ENCODE peak calls at places on chromosomes 3 and 15, in ten cellular contexts. One of them, this sample, is unnamed.

GRCh38 chr3:72678892-72679291 is 169.4 kb downstream of the SHQ1 start:
- DNase-seq in activated CD8-positive, alpha-beta memory T cell treated with anti-CD3 and anti-CD28 coated beads, Interleukin-2, amount 50 U/mL, for 48 hours: no peak
- DNase-seq in posterior cingulate gyrus: no peak
- DNase-seq in memory B cell: no peak
- DNase-seq in tibial nerve: no peak
- DNase-seq in MV-4-11: no peak
- DNase-seq in PC-3: peak; percentile 83
- DNase-seq in mesenteric fat pad: no peak
- DNase-seq in AG04450: no peak
- DNase-seq in neural crest cell: no peak
- DNase-seq in this sample: no peak

GRCh38 chr3:189277711-189278110 is 105.9 kb downstream of the TPRG1 start:
- DNase-seq in MV-4-11: peak; percentile 73
- DNase-seq in neural crest cell: no peak
- DNase-seq in tibial nerve: no peak
- DNase-seq in PC-3: peak; percentile 15
- DNase-seq in posterior cingulate gyrus: no peak
- DNase-seq in activated CD8-positive, alpha-beta memory T cell treated with anti-CD3 and anti-CD28 coated beads, Interleukin-2, amount 50 U/mL, for 48 hours: no peak
- DNase-seq in AG04450: no peak
- DNase-seq in memory B cell: no peak
- DNase-seq in mesenteric fat pad: no peak
- DNase-seq in this sample: no peak

GRCh38 chr3:194833511-194833910 is 147.8 kb downstream of the FAM43A start:
- DNase-seq in PC-3: peak; percentile 71
- DNase-seq in neural crest cell: no peak
- DNase-seq in posterior cingulate gyrus: no peak
- DNase-seq in tibial nerve: no peak
- DNase-seq in AG04450: no peak
- DNase-seq in mesenteric fat pad: no peak
- DNase-seq in activated CD8-positive, alpha-beta memory T cell treated with anti-CD3 and anti-CD28 coated beads, Interleukin-2, amount 50 U/mL, for 48 hours: no peak
- DNase-seq in MV-4-11: no peak
- DNase-seq in memory B cell: no peak
- DNase-seq in this sample: no peak

GRCh38 chr15:70863450-70864218 is 9.7 kb upstream of the LARP6 start:
- DNase-seq in memory B cell: no peak
- DNase-seq in posterior cingulate gyrus: no peak
- DNase-seq in PC-3: peak; percentile 94
- DNase-seq in tibial nerve: peak; percentile 30
- DNase-seq in mesenteric fat pad: no peak
- DNase-seq in neural crest cell: no peak
- DNase-seq in AG04450: no peak
- DNase-seq in MV-4-11: no peak
- DNase-seq in activated CD8-positive, alpha-beta memory T cell treated with anti-CD3 and anti-CD28 coated beads, Interleukin-2, amount 50 U/mL, for 48 hours: no peak
- DNase-seq in this sample: peak; percentile 76

GRCh38 chr3:8220291-8220690 is 281.3 kb upstream of the LMCD1 start:
- DNase-seq in PC-3: peak; percentile 61
- DNase-seq in AG04450: no peak
- DNase-seq in activated CD8-positive, alpha-beta memory T cell treated with anti-CD3 and anti-CD28 coated beads, Interleukin-2, amount 50 U/mL, for 48 hours: no peak
- DNase-seq in tibial nerve: no peak
- DNase-seq in mesenteric fat pad: no peak
- DNase-seq in posterior cingulate gyrus: no peak
- DNase-seq in MV-4-11: no peak
- DNase-seq in neural crest cell: no peak
- DNase-seq in memory B cell: no peak
- DNase-seq in this sample: no peak

GRCh38 chr15:84962975-84963374 is 18.7 kb upstream of the PDE8A start:
- DNase-seq in mesenteric fat pad: no peak
- DNase-seq in memory B cell: no peak
- DNase-seq in neural crest cell: no peak
- DNase-seq in activated CD8-positive, alpha-beta memory T cell treated with anti-CD3 and anti-CD28 coated beads, Interleukin-2, amount 50 U/mL, for 48 hours: no peak
- DNase-seq in PC-3: peak; percentile 63
- DNase-seq in MV-4-11: no peak
- DNase-seq in tibial nerve: no peak
- DNase-seq in posterior cingulate gyrus: no peak
- DNase-seq in AG04450: no peak
- DNase-seq in this sample: no peak

GRCh38 chr3:4950351-4950784 is 28.9 kb upstream of the BHLHE40 start:
- DNase-seq in tibial nerve: no peak
- DNase-seq in memory B cell: no peak
- DNase-seq in activated CD8-positive, alpha-beta memory T cell treated with anti-CD3 and anti-CD28 coated beads, Interleukin-2, amount 50 U/mL, for 48 hours: no peak
- DNase-seq in AG04450: no peak
- DNase-seq in neural crest cell: no peak
- DNase-seq in PC-3: no peak
- DNase-seq in posterior cingulate gyrus: no peak
- DNase-seq in MV-4-11: peak; percentile 62
- DNase-seq in mesenteric fat pad: no peak
- DNase-seq in this sample: no peak

GRCh38 chr3:46934508-46935167 is 41.9 kb downstream of the CCDC12 start:
- DNase-seq in posterior cingulate gyrus: no peak
- DNase-seq in memory B cell: no peak
- DNase-seq in MV-4-11: no peak
- DNase-seq in mesenteric fat pad: peak; percentile 87
- DNase-seq in neural crest cell: no peak
- DNase-seq in AG04450: no peak
- DNase-seq in activated CD8-positive, alpha-beta memory T cell treated with anti-CD3 and anti-CD28 coated beads, Interleukin-2, amount 50 U/mL, for 48 hours: no peak
- DNase-seq in PC-3: peak; percentile 85
- DNase-seq in tibial nerve: no peak
- DNase-seq in this sample: no peak

GRCh38 chr15:35618260-35619188 is 72.6 kb upstream of the DPH6 start:
- DNase-seq in tibial nerve: no peak
- DNase-seq in mesenteric fat pad: no peak
- DNase-seq in posterior cingulate gyrus: no peak
- DNase-seq in AG04450: no peak
- DNase-seq in memory B cell: no peak
- DNase-seq in MV-4-11: peak; percentile 66
- DNase-seq in activated CD8-positive, alpha-beta memory T cell treated with anti-CD3 and anti-CD28 coated beads, Interleukin-2, amount 50 U/mL, for 48 hours: no peak
- DNase-seq in neural crest cell: no peak
- DNase-seq in PC-3: no peak
- DNase-seq in this sample: no peak

GRCh38 chr3:48119495-48120193 is 68.6 kb downstream of the CDC25A start:
- DNase-seq in tibial nerve: peak; percentile 59
- DNase-seq in activated CD8-positive, alpha-beta memory T cell treated with anti-CD3 and anti-CD28 coated beads, Interleukin-2, amount 50 U/mL, for 48 hours: no peak
- DNase-seq in neural crest cell: no peak
- DNase-seq in PC-3: no peak
- DNase-seq in AG04450: no peak
- DNase-seq in MV-4-11: no peak
- DNase-seq in posterior cingulate gyrus: no peak
- DNase-seq in mesenteric fat pad: no peak
- DNase-seq in memory B cell: no peak
- DNase-seq in this sample: peak; percentile 61

GRCh38 chr3:53159415-53160135 is 1.4 kb upstream of the PRKCD start:
- DNase-seq in neural crest cell: no peak
- DNase-seq in PC-3: no peak
- DNase-seq in posterior cingulate gyrus: no peak
- DNase-seq in MV-4-11: no peak
- DNase-seq in AG04450: no peak
- DNase-seq in mesenteric fat pad: no peak
- DNase-seq in memory B cell: no peak
- DNase-seq in activated CD8-positive, alpha-beta memory T cell treated with anti-CD3 and anti-CD28 coated beads, Interleukin-2, amount 50 U/mL, for 48 hours: no peak
- DNase-seq in tibial nerve: no peak
- DNase-seq in this sample: no peak

GRCh38 chr3:184241447-184242296 is 7.1 kb downstream of the ALG3 start:
- DNase-seq in MV-4-11: no peak
- DNase-seq in posterior cingulate gyrus: no peak
- DNase-seq in AG04450: no peak
- DNase-seq in neural crest cell: no peak
- DNase-seq in activated CD8-positive, alpha-beta memory T cell treated with anti-CD3 and anti-CD28 coated beads, Interleukin-2, amount 50 U/mL, for 48 hours: no peak
- DNase-seq in PC-3: no peak
- DNase-seq in tibial nerve: no peak
- DNase-seq in memory B cell: no peak
- DNase-seq in mesenteric fat pad: no peak
- DNase-seq in this sample: no peak

GRCh38 chr3:156373095-156373494 is 181.8 kb downstream of the SSR3 start:
- DNase-seq in MV-4-11: no peak
- DNase-seq in PC-3: no peak
- DNase-seq in activated CD8-positive, alpha-beta memory T cell treated with anti-CD3 and anti-CD28 coated beads, Interleukin-2, amount 50 U/mL, for 48 hours: no peak
- DNase-seq in AG04450: no peak
- DNase-seq in mesenteric fat pad: no peak
- DNase-seq in memory B cell: no peak
- DNase-seq in tibial nerve: no peak
- DNase-seq in neural crest cell: no peak
- DNase-seq in posterior cingulate gyrus: no peak
- DNase-seq in this sample: no peak

GRCh38 chr3:176927280-176927679 is 270.0 kb downstream of the TBL1XR1 start:
- DNase-seq in PC-3: no peak
- DNase-seq in MV-4-11: no peak
- DNase-seq in neural crest cell: no peak
- DNase-seq in AG04450: no peak
- DNase-seq in mesenteric fat pad: no peak
- DNase-seq in activated CD8-positive, alpha-beta memory T cell treated with anti-CD3 and anti-CD28 coated beads, Interleukin-2, amount 50 U/mL, for 48 hours: no peak
- DNase-seq in posterior cingulate gyrus: no peak
- DNase-seq in memory B cell: no peak
- DNase-seq in tibial nerve: no peak
- DNase-seq in this sample: no peak

GRCh38 chr15:31953573-31953972 is 76.7 kb upstream of the CHRNA7 start:
- DNase-seq in AG04450: no peak
- DNase-seq in PC-3: no peak
- DNase-seq in activated CD8-positive, alpha-beta memory T cell treated with anti-CD3 and anti-CD28 coated beads, Interleukin-2, amount 50 U/mL, for 48 hours: no peak
- DNase-seq in posterior cingulate gyrus: no peak
- DNase-seq in MV-4-11: no peak
- DNase-seq in neural crest cell: no peak
- DNase-seq in memory B cell: no peak
- DNase-seq in tibial nerve: no peak
- DNase-seq in mesenteric fat pad: no peak
- DNase-seq in this sample: no peak

GRCh38 chr15:52466134-52466701 is 62.5 kb downstream of the MYO5A start:
- DNase-seq in mesenteric fat pad: peak; percentile 73
- DNase-seq in activated CD8-positive, alpha-beta memory T cell treated with anti-CD3 and anti-CD28 coated beads, Interleukin-2, amount 50 U/mL, for 48 hours: peak; percentile 72
- DNase-seq in PC-3: no peak
- DNase-seq in memory B cell: peak; percentile 89
- DNase-seq in posterior cingulate gyrus: no peak
- DNase-seq in neural crest cell: no peak
- DNase-seq in tibial nerve: peak; percentile 32
- DNase-seq in MV-4-11: peak; percentile 98
- DNase-seq in AG04450: no peak
- DNase-seq in this sample: no peak

GRCh38 chr15:31326729-31327673 is at the start of gene KLF13:
- DNase-seq in neural crest cell: no peak
- DNase-seq in mesenteric fat pad: no peak
- DNase-seq in memory B cell: no peak
- DNase-seq in PC-3: peak; percentile 55
- DNase-seq in MV-4-11: no peak
- DNase-seq in posterior cingulate gyrus: peak; percentile 59
- DNase-seq in AG04450: no peak
- DNase-seq in activated CD8-positive, alpha-beta memory T cell treated with anti-CD3 and anti-CD28 coated beads, Interleukin-2, amount 50 U/mL, for 48 hours: no peak
- DNase-seq in tibial nerve: no peak
- DNase-seq in this sample: no peak

GRCh38 chr3:46867550-46867898 is 4.3 kb upstream of the MYL3 start:
- DNase-seq in posterior cingulate gyrus: peak; percentile 73
- DNase-seq in AG04450: no peak
- DNase-seq in tibial nerve: peak; percentile 75
- DNase-seq in mesenteric fat pad: peak; percentile 95
- DNase-seq in memory B cell: no peak
- DNase-seq in MV-4-11: no peak
- DNase-seq in activated CD8-positive, alpha-beta memory T cell treated with anti-CD3 and anti-CD28 coated beads, Interleukin-2, amount 50 U/mL, for 48 hours: no peak
- DNase-seq in neural crest cell: no peak
- DNase-seq in PC-3: no peak
- DNase-seq in this sample: peak; percentile 91

GRCh38 chr15:67945951-67946700 is 106.3 kb upstream of the RNU6-1 start:
- DNase-seq in mesenteric fat pad: no peak
- DNase-seq in AG04450: no peak
- DNase-seq in tibial nerve: no peak
- DNase-seq in memory B cell: no peak
- DNase-seq in posterior cingulate gyrus: no peak
- DNase-seq in PC-3: peak; percentile 63
- DNase-seq in MV-4-11: no peak
- DNase-seq in activated CD8-positive, alpha-beta memory T cell treated with anti-CD3 and anti-CD28 coated beads, Interleukin-2, amount 50 U/mL, for 48 hours: no peak
- DNase-seq in neural crest cell: peak; percentile 55
- DNase-seq in this sample: no peak

GRCh38 chr15:56805466-56806146 is 72.3 kb upstream of the ZNF280D start:
- DNase-seq in neural crest cell: no peak
- DNase-seq in mesenteric fat pad: no peak
- DNase-seq in activated CD8-positive, alpha-beta memory T cell treated with anti-CD3 and anti-CD28 coated beads, Interleukin-2, amount 50 U/mL, for 48 hours: no peak
- DNase-seq in MV-4-11: peak; percentile 22
- DNase-seq in tibial nerve: peak; percentile 39
- DNase-seq in posterior cingulate gyrus: no peak
- DNase-seq in memory B cell: no peak
- DNase-seq in AG04450: peak; percentile 43
- DNase-seq in PC-3: peak; percentile 71
- DNase-seq in this sample: peak; percentile 66

This sample was measured in right atrium auricular region.